ENCODE peak calls at places on chromosomes 6 and 20, in eight cellular contexts. M is LoVo; S is immature natural killer cell; H is K562; V is B cell; J is HTR-8/SVneo; T is right lobe of liver; X is activated CD4-positive, CD25-positive, alpha-beta regulatory T cell. W is an unnamed sample.

GRCh38 chr6:89483111-89483720 is 50.3 kb downstream of the ANKRD6 start:
- DNase-seq in M (no peak), S (no peak), H (no peak), V (no peak), J (no peak), T (no peak), X (no peak), W (peak)

GRCh38 chr6:72911463-72912153 is 289.7 kb downstream of the KCNQ5 start:
- DNase-seq in M (no peak), S (no peak), H (no peak), V (no peak), J (no peak), T (no peak), X (no peak), W (no peak)

GRCh38 chr6:44100088-44100550 is 27.1 kb downstream of the MRPL14 start:
- DNase-seq in M (no peak), S (no peak), H (peak), V (no peak), J (peak), T (no peak), X (no peak), W (no peak)

GRCh38 chr6:4055420-4056041 is 23.4 kb downstream of the FAM217A start:
- DNase-seq in M (no peak), S (no peak), H (peak), V (peak), J (peak), T (no peak), X (no peak), W (no peak)

GRCh38 chr6:44285552-44286284 is 15.5 kb downstream of the TMEM151B start:
- DNase-seq in M (no peak), S (no peak), H (peak), V (no peak), J (no peak), T (no peak), X (no peak), W (no peak)

GRCh38 chr20:44683263-44684046 is 31.7 kb upstream of the CCN5 start:
- DNase-seq in M (peak), S (peak), H (peak), V (no peak), J (peak), T (peak), X (peak), W (peak)

GRCh38 chr6:79813854-79814477 is 133.4 kb downstream of the ELOVL4 start:
- DNase-seq in M (peak), S (peak), H (peak), V (peak), J (peak), T (peak), X (peak), W (no peak)

GRCh38 chr20:62401331-62401779 is 5.7 kb downstream of the CABLES2 start:
- DNase-seq in M (no peak), S (no peak), H (no peak), V (no peak), J (no peak), T (no peak), X (no peak), W (no peak)

GRCh38 chr6:135423649-135424128 is 73.9 kb downstream of the AHI1 start:
- DNase-seq in M (peak), S (peak), H (peak), V (peak), J (peak), T (no peak), X (no peak), W (peak)

GRCh38 chr6:119209452-119210205 is 131.2 kb upstream of the FAM184A start:
- DNase-seq in M (no peak), S (no peak), H (no peak), V (no peak), J (no peak), T (no peak), X (no peak), W (no peak)